ENCODE peak calls at places on chromosomes 6 and 20, in ten cellular contexts. One of them, this sample, is unnamed.
A peak's percentile ranks its signal among the peaks of the same experiment; 100 is the strongest.

GRCh38 chr20:10002871-10003270 is 31.9 kb upstream of the ANKEF1 start:
- DNase-seq in OCI-LY7: no peak
- DNase-seq in breast epithelium: no peak
- DNase-seq in right lobe of liver: no peak
- DNase-seq in MM.1S: no peak
- DNase-seq in cardiac muscle cell: no peak
- DNase-seq in uterus: no peak
- DNase-seq in astrocyte: no peak
- DNase-seq in heart left ventricle: no peak
- DNase-seq in IMR-90: no peak
- DNase-seq in this sample: no peak

GRCh38 chr20:3080939-3081388 is 3.6 kb downstream of the AVP start:
- DNase-seq in MM.1S: no peak
- DNase-seq in astrocyte: no peak
- DNase-seq in OCI-LY7: no peak
- DNase-seq in heart left ventricle: peak; percentile 86
- DNase-seq in cardiac muscle cell: peak; percentile 75
- DNase-seq in breast epithelium: no peak
- DNase-seq in IMR-90: peak; percentile 18
- DNase-seq in right lobe of liver: peak; percentile 89
- DNase-seq in uterus: no peak
- DNase-seq in this sample: peak; percentile 82

GRCh38 chr6:56532766-56533551 is 109.7 kb downstream of the DST start:
- DNase-seq in cardiac muscle cell: no peak
- DNase-seq in astrocyte: no peak
- DNase-seq in uterus: no peak
- DNase-seq in OCI-LY7: peak; percentile 67
- DNase-seq in right lobe of liver: no peak
- DNase-seq in heart left ventricle: no peak
- DNase-seq in MM.1S: no peak
- DNase-seq in IMR-90: no peak
- DNase-seq in breast epithelium: no peak
- DNase-seq in this sample: no peak

GRCh38 chr6:42771741-42772100 is 10.1 kb upstream of the BICRAL start:
- DNase-seq in OCI-LY7: peak; percentile 51
- DNase-seq in cardiac muscle cell: no peak
- DNase-seq in heart left ventricle: no peak
- DNase-seq in MM.1S: peak; percentile 37
- DNase-seq in astrocyte: no peak
- DNase-seq in breast epithelium: no peak
- DNase-seq in uterus: no peak
- DNase-seq in IMR-90: no peak
- DNase-seq in right lobe of liver: no peak
- DNase-seq in this sample: no peak

GRCh38 chr20:24206995-24207394 is 218.4 kb upstream of the GGTLC1 start:
- DNase-seq in MM.1S: no peak
- DNase-seq in uterus: no peak
- DNase-seq in OCI-LY7: no peak
- DNase-seq in cardiac muscle cell: peak; percentile 5
- DNase-seq in heart left ventricle: no peak
- DNase-seq in astrocyte: no peak
- DNase-seq in right lobe of liver: no peak
- DNase-seq in IMR-90: no peak
- DNase-seq in breast epithelium: no peak
- DNase-seq in this sample: no peak

GRCh38 chr6:142155895-142156757 is 9.1 kb downstream of the VTA1 start:
- DNase-seq in OCI-LY7: peak; percentile 59
- DNase-seq in MM.1S: peak; percentile 37
- DNase-seq in breast epithelium: no peak
- DNase-seq in IMR-90: peak; percentile 37
- DNase-seq in uterus: no peak
- DNase-seq in right lobe of liver: no peak
- DNase-seq in cardiac muscle cell: peak; percentile 49
- DNase-seq in heart left ventricle: no peak
- DNase-seq in astrocyte: no peak
- DNase-seq in this sample: no peak

GRCh38 chr6:170025341-170026271 is 265.3 kb downstream of the DLL1 start:
- DNase-seq in cardiac muscle cell: no peak
- DNase-seq in OCI-LY7: no peak
- DNase-seq in IMR-90: no peak
- DNase-seq in right lobe of liver: peak; percentile 47
- DNase-seq in MM.1S: no peak
- DNase-seq in uterus: peak; percentile 13
- DNase-seq in heart left ventricle: no peak
- DNase-seq in breast epithelium: peak; percentile 17
- DNase-seq in astrocyte: no peak
- DNase-seq in this sample: no peak

GRCh38 chr20:51505566-51505965 is 37.0 kb downstream of the NFATC2 start:
- DNase-seq in breast epithelium: no peak
- DNase-seq in IMR-90: no peak
- DNase-seq in astrocyte: no peak
- DNase-seq in MM.1S: no peak
- DNase-seq in cardiac muscle cell: no peak
- DNase-seq in OCI-LY7: no peak
- DNase-seq in heart left ventricle: no peak
- DNase-seq in uterus: no peak
- DNase-seq in right lobe of liver: no peak
- DNase-seq in this sample: no peak

GRCh38 chr20:32470940-32471339 is 112.8 kb downstream of the ASXL1 start:
- DNase-seq in OCI-LY7: no peak
- DNase-seq in heart left ventricle: no peak
- DNase-seq in astrocyte: no peak
- DNase-seq in right lobe of liver: no peak
- DNase-seq in IMR-90: no peak
- DNase-seq in cardiac muscle cell: no peak
- DNase-seq in breast epithelium: no peak
- DNase-seq in uterus: no peak
- DNase-seq in MM.1S: no peak
- DNase-seq in this sample: no peak

GRCh38 chr20:57661201-57662027 is 41.2 kb upstream of the ZBP1 start:
- DNase-seq in heart left ventricle: peak; percentile 56
- DNase-seq in astrocyte: no peak
- DNase-seq in cardiac muscle cell: no peak
- DNase-seq in breast epithelium: peak; percentile 15
- DNase-seq in right lobe of liver: peak; percentile 18
- DNase-seq in IMR-90: no peak
- DNase-seq in MM.1S: no peak
- DNase-seq in uterus: peak; percentile 17
- DNase-seq in OCI-LY7: no peak
- DNase-seq in this sample: no peak

GRCh38 chr6:154632121-154632520 is 101.1 kb upstream of the SCAF8 start:
- DNase-seq in OCI-LY7: no peak
- DNase-seq in astrocyte: peak; percentile 78
- DNase-seq in cardiac muscle cell: peak; percentile 30
- DNase-seq in MM.1S: no peak
- DNase-seq in heart left ventricle: no peak
- DNase-seq in uterus: no peak
- DNase-seq in breast epithelium: no peak
- DNase-seq in IMR-90: no peak
- DNase-seq in right lobe of liver: no peak
- DNase-seq in this sample: no peak

GRCh38 chr6:106525111-106525884 is 104.0 kb downstream of the RTN4IP1 start:
- DNase-seq in right lobe of liver: no peak
- DNase-seq in uterus: no peak
- DNase-seq in IMR-90: no peak
- DNase-seq in MM.1S: peak; percentile 74
- DNase-seq in breast epithelium: no peak
- DNase-seq in cardiac muscle cell: no peak
- DNase-seq in astrocyte: no peak
- DNase-seq in OCI-LY7: peak; percentile 78
- DNase-seq in heart left ventricle: no peak
- DNase-seq in this sample: no peak
- H3K4me1 ChIP-seq in right lobe of liver: no peaks in the 10 kb centered on the region
- H3K4me1 ChIP-seq in uterus: no peaks in the 10 kb centered on the region
- H3K4me1 ChIP-seq in IMR-90: peaks cover 5% of the 10 kb centered on the region
- H3K4me1 ChIP-seq in MM.1S: peaks cover 14% of the 10 kb centered on the region
- H3K4me1 ChIP-seq in breast epithelium: peaks cover 4% of the 10 kb centered on the region
- H3K4me1 ChIP-seq in cardiac muscle cell: peaks cover 8% of the 10 kb centered on the region
- H3K4me1 ChIP-seq in astrocyte: peaks cover 19% of the 10 kb centered on the region
- H3K4me1 ChIP-seq in OCI-LY7: peaks cover 51% of the 10 kb centered on the region
- H3K4me1 ChIP-seq in heart left ventricle: no peaks in the 10 kb centered on the region
- H3K4me1 ChIP-seq in this sample: peaks cover 65% of the 10 kb centered on the region

GRCh38 chr20:38067717-38068365 is 34.3 kb downstream of the RPRD1B start:
- DNase-seq in IMR-90: no peak
- DNase-seq in OCI-LY7: no peak
- DNase-seq in MM.1S: no peak
- DNase-seq in cardiac muscle cell: no peak
- DNase-seq in heart left ventricle: no peak
- DNase-seq in uterus: no peak
- DNase-seq in breast epithelium: no peak
- DNase-seq in right lobe of liver: no peak
- DNase-seq in astrocyte: no peak
- DNase-seq in this sample: no peak

GRCh38 chr20:38072885-38073284 is 39.3 kb downstream of the RPRD1B start:
- DNase-seq in cardiac muscle cell: no peak
- DNase-seq in astrocyte: no peak
- DNase-seq in right lobe of liver: no peak
- DNase-seq in uterus: no peak
- DNase-seq in breast epithelium: no peak
- DNase-seq in heart left ventricle: no peak
- DNase-seq in OCI-LY7: no peak
- DNase-seq in IMR-90: no peak
- DNase-seq in MM.1S: no peak
- DNase-seq in this sample: no peak

GRCh38 chr20:38076548-38076947 is 43.0 kb downstream of the RPRD1B start:
- DNase-seq in heart left ventricle: no peak
- DNase-seq in cardiac muscle cell: no peak
- DNase-seq in uterus: no peak
- DNase-seq in OCI-LY7: no peak
- DNase-seq in IMR-90: no peak
- DNase-seq in right lobe of liver: no peak
- DNase-seq in breast epithelium: no peak
- DNase-seq in astrocyte: no peak
- DNase-seq in MM.1S: no peak
- DNase-seq in this sample: no peak

GRCh38 chr20:38075161-38075998 is 41.8 kb downstream of the RPRD1B start:
- DNase-seq in heart left ventricle: no peak
- DNase-seq in IMR-90: peak; percentile 57
- DNase-seq in breast epithelium: no peak
- DNase-seq in OCI-LY7: no peak
- DNase-seq in astrocyte: peak; percentile 44
- DNase-seq in MM.1S: no peak
- DNase-seq in uterus: no peak
- DNase-seq in cardiac muscle cell: no peak
- DNase-seq in right lobe of liver: no peak
- DNase-seq in this sample: no peak

DNA sequence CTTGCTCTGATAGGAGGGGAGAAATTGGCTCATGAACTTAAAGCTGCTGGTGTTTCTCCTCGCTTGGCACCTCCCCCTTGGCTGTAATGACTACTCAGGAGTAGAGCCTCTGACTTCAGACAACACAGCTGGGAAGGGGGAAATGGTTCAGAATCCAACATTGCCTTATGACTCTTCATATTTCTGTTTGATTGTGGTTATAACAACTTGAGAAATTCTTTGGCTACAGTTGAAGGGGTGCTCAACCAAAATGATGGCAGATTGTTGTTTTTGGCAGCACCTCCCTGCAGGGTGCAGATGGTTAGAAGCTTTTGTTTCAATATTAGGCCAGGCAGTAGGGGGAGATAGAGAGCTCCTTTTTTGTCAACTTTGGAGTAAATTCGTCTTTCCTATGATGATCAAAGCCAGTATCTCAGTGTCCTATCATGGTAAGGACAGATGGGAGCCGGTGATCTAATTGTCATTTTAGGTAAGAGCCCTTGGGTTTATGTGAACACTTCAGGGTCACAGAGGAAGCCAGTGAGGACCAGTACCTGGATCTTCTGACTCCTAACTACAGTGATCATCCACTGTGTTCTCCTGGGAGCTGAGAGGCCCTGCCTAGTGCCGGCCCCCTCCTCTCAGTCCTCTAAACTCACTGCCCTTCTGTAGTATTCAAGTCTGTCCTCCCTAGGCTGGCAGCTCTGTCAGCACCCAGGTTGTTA is 39.9 kb downstream of the RPRD1B start:
- DNase-seq in astrocyte: peak; percentile 98
- DNase-seq in cardiac muscle cell: peak; percentile 98
- DNase-seq in IMR-90: peak; percentile 98
- DNase-seq in breast epithelium: peak; percentile 27
- DNase-seq in MM.1S: peak; percentile 58
- DNase-seq in OCI-LY7: peak; percentile 44
- DNase-seq in heart left ventricle: no peak
- DNase-seq in right lobe of liver: no peak
- DNase-seq in uterus: peak; percentile 73
- DNase-seq in this sample: peak; percentile 30
- H3K36me3 ChIP-seq in astrocyte: peaks cover 29% of the 10 kb centered on the region
- H3K36me3 ChIP-seq in cardiac muscle cell: peaks cover 17% of the 10 kb centered on the region
- H3K36me3 ChIP-seq in IMR-90: peaks cover 22% of the 10 kb centered on the region
- H3K36me3 ChIP-seq in breast epithelium: no peaks in the 10 kb centered on the region
- H3K36me3 ChIP-seq in MM.1S: no peaks in the 10 kb centered on the region
- H3K36me3 ChIP-seq in OCI-LY7: peaks cover 94% of the 10 kb centered on the region
- H3K36me3 ChIP-seq in heart left ventricle: peaks cover 56% of the 10 kb centered on the region
- H3K36me3 ChIP-seq in right lobe of liver: peaks cover 6% of the 10 kb centered on the region
- H3K36me3 ChIP-seq in uterus: no peaks in the 10 kb centered on the region
- H3K36me3 ChIP-seq in this sample: peaks cover 66% of the 10 kb centered on the region

DNA sequence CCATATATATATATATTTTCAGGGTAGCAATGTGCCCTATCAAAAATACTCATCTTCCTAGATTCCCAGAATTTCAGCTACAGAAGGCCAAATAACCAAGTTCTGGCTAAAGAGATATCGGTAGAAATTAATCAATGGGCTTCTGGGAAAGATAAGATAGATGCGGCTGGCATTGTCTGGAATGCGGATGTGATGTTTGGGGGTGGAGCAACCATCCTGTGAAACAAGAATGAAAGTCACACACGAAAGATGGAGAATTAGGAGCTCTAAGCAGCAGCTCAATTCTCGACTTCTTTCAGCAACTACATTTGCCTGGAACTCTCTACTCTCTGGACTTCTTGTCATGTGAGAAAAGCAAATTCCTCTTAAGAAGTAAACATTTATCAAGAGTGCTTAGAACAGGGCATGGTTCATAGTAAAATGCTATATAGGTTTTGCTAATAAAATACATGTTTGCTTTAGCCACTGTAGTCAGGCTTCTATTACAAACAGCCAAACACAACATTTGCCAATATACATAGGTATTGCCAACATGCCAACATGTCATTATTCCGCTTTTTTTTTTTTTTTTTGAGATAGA is 90.8 kb downstream of the CLIC5 start:
- DNase-seq in IMR-90: no peak
- DNase-seq in right lobe of liver: no peak
- DNase-seq in cardiac muscle cell: peak; percentile 43
- DNase-seq in astrocyte: no peak
- DNase-seq in uterus: no peak
- DNase-seq in MM.1S: no peak
- DNase-seq in heart left ventricle: no peak
- DNase-seq in OCI-LY7: no peak
- DNase-seq in breast epithelium: no peak
- DNase-seq in this sample: no peak
- TF ChIP-seq CTCF in IMR-90: no peak
- TF ChIP-seq CTCF in right lobe of liver: no peak
- TF ChIP-seq CTCF in cardiac muscle cell: no peak
- TF ChIP-seq CTCF in astrocyte: no peak
- TF ChIP-seq CTCF in uterus: no peak
- TF ChIP-seq CTCF in MM.1S: no peak
- TF ChIP-seq CTCF in heart left ventricle: no peak
- TF ChIP-seq CTCF in OCI-LY7: no peak
- TF ChIP-seq CTCF in breast epithelium: no peak
- TF ChIP-seq CTCF in this sample: no peak

DNA sequence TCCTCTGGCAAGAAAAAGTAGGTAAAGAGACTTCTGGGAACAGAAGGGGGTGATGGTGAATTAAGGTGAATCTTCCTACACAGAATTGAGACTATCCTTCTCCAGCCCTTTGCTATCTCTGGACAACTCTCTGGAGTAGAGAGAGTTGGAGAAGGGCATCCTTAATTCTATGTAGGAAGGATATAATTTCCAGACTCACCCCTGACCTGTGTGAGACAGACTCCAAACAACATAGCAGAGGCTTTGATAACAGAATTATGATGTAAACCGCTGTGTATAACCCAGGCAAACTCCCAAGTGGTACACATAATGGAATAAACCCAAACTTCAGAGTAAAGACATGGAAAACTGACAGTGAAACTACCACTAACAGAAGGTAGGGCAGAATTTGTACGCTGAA is 186.5 kb downstream of the MEI4 start:
- DNase-seq in heart left ventricle: no peak
- DNase-seq in breast epithelium: no peak
- DNase-seq in cardiac muscle cell: no peak
- DNase-seq in right lobe of liver: no peak
- DNase-seq in astrocyte: no peak
- DNase-seq in MM.1S: no peak
- DNase-seq in uterus: no peak
- DNase-seq in OCI-LY7: no peak
- DNase-seq in IMR-90: no peak
- DNase-seq in this sample: no peak
- H3K4me1 ChIP-seq in heart left ventricle: no peaks in the 10 kb centered on the region
- H3K4me1 ChIP-seq in breast epithelium: no peaks in the 10 kb centered on the region
- H3K4me1 ChIP-seq in cardiac muscle cell: no peaks in the 10 kb centered on the region
- H3K4me1 ChIP-seq in right lobe of liver: no peaks in the 10 kb centered on the region
- H3K4me1 ChIP-seq in astrocyte: no peaks in the 10 kb centered on the region
- H3K4me1 ChIP-seq in MM.1S: no peaks in the 10 kb centered on the region
- H3K4me1 ChIP-seq in uterus: no peaks in the 10 kb centered on the region
- H3K4me1 ChIP-seq in OCI-LY7: no peaks in the 10 kb centered on the region
- H3K4me1 ChIP-seq in IMR-90: no peaks in the 10 kb centered on the region
- H3K4me1 ChIP-seq in this sample: no peaks in the 10 kb centered on the region

This sample was measured in heart right ventricle.